ENCODE peak calls at places on chromosomes 13 and 19, in five cellular contexts. One of them, this sample, is unnamed.

GRCh38 chr19:16244091-16244490 is 46.4 kb downstream of the AP1M1 start:
- DNase-seq in SK-N-SH: no peak
- DNase-seq in GM12878: no peak
- DNase-seq in A549: no peak
- DNase-seq in K562: no peak
- DNase-seq in this sample: no peak

GRCh38 chr13:93375491-93375890 is 148.9 kb downstream of the GPC6 start:
- DNase-seq in GM12878: no peak
- DNase-seq in K562: no peak
- DNase-seq in SK-N-SH: no peak
- DNase-seq in A549: no peak
- DNase-seq in this sample: no peak

GRCh38 chr19:2771786-2772674 is 11.0 kb downstream of the SGTA start:
- DNase-seq in K562: no peak
- DNase-seq in A549: no peak
- DNase-seq in GM12878: no peak
- DNase-seq in SK-N-SH: no peak
- DNase-seq in this sample: no peak

GRCh38 chr13:90675129-90675528 is 672.4 kb upstream of the MIR17HG start:
- DNase-seq in SK-N-SH: peak; percentile 11
- DNase-seq in GM12878: no peak
- DNase-seq in A549: no peak
- DNase-seq in K562: no peak
- DNase-seq in this sample: no peak

GRCh38 chr19:17244618-17245534 is 843 bp downstream of the NR2F6 start:
- DNase-seq in K562: no peak
- DNase-seq in A549: no peak
- DNase-seq in GM12878: no peak
- DNase-seq in SK-N-SH: peak; percentile 55
- DNase-seq in this sample: no peak

GRCh38 chr19:16420781-16421386 is 50.9 kb downstream of the EPS15L1 start:
- DNase-seq in A549: no peak
- DNase-seq in SK-N-SH: peak; percentile 72
- DNase-seq in K562: no peak
- DNase-seq in GM12878: no peak
- DNase-seq in this sample: no peak

GRCh38 chr19:38538386-38538785 is 79.4 kb downstream of the MAP4K1 start:
- DNase-seq in SK-N-SH: no peak
- DNase-seq in K562: no peak
- DNase-seq in A549: no peak
- DNase-seq in GM12878: no peak
- DNase-seq in this sample: no peak

GRCh38 chr13:114339779-114340534 is 25.7 kb downstream of the CHAMP1 start:
- DNase-seq in GM12878: no peak
- DNase-seq in A549: peak; percentile 32
- DNase-seq in K562: no peak
- DNase-seq in SK-N-SH: peak; percentile 70
- DNase-seq in this sample: peak; percentile 22

GRCh38 chr13:30569901-30570576 is 47.7 kb upstream of the USPL1 start:
- DNase-seq in SK-N-SH: no peak
- DNase-seq in A549: peak; percentile 13
- DNase-seq in K562: no peak
- DNase-seq in GM12878: no peak
- DNase-seq in this sample: peak; percentile 52

GRCh38 chr19:49470615-49470978 is 3.4 kb upstream of the FLT3LG start:
- DNase-seq in GM12878: no peak
- DNase-seq in SK-N-SH: no peak
- DNase-seq in A549: no peak
- DNase-seq in K562: no peak
- DNase-seq in this sample: no peak

GRCh38 chr19:52923782-52924593 is 760 bp upstream of the ZNF888 start:
- DNase-seq in A549: no peak
- DNase-seq in SK-N-SH: no peak
- DNase-seq in K562: peak; percentile 37
- DNase-seq in GM12878: no peak
- DNase-seq in this sample: peak; percentile 39

GRCh38 chr13:53743906-53744305 is 715.3 kb downstream of the OLFM4 start:
- DNase-seq in SK-N-SH: no peak
- DNase-seq in A549: no peak
- DNase-seq in GM12878: no peak
- DNase-seq in K562: no peak
- DNase-seq in this sample: no peak

GRCh38 chr13:93118081-93118615 is 108.5 kb upstream of the GPC6 start:
- DNase-seq in SK-N-SH: no peak
- DNase-seq in K562: no peak
- DNase-seq in GM12878: no peak
- DNase-seq in A549: no peak
- DNase-seq in this sample: no peak

GRCh38 chr13:37869756-37870488 is at the start of gene TRPC4:
- DNase-seq in A549: peak; percentile 1
- DNase-seq in K562: peak; percentile 6
- DNase-seq in GM12878: no peak
- DNase-seq in SK-N-SH: peak; percentile 33
- DNase-seq in this sample: peak; percentile 12

GRCh38 chr19:46815833-46816627 is 27.6 kb upstream of the SLC1A5 start:
- DNase-seq in A549: no peak
- DNase-seq in GM12878: no peak
- DNase-seq in K562: no peak
- DNase-seq in SK-N-SH: no peak
- DNase-seq in this sample: peak; percentile 67

GRCh38 chr13:73179906-73180305 is 121.1 kb downstream of the KLF5 start:
- DNase-seq in GM12878: no peak
- DNase-seq in SK-N-SH: no peak
- DNase-seq in K562: no peak
- DNase-seq in A549: no peak
- DNase-seq in this sample: no peak

GRCh38 chr13:73451120-73452029 is 392.6 kb downstream of the KLF5 start:
- DNase-seq in SK-N-SH: no peak
- DNase-seq in K562: no peak
- DNase-seq in GM12878: no peak
- DNase-seq in A549: no peak
- DNase-seq in this sample: peak; percentile 62

GRCh38 chr13:36362251-36362650 is 16.1 kb upstream of the SPART start:
- DNase-seq in SK-N-SH: no peak
- DNase-seq in A549: no peak
- DNase-seq in GM12878: no peak
- DNase-seq in K562: no peak
- DNase-seq in this sample: no peak

GRCh38 chr19:49436381-49437017 is 4.8 kb downstream of the SLC17A7 start:
- DNase-seq in SK-N-SH: peak; percentile 84
- DNase-seq in A549: no peak
- DNase-seq in K562: peak; percentile 87
- DNase-seq in GM12878: no peak
- DNase-seq in this sample: no peak

GRCh38 chr19:18709546-18709945 is 26.1 kb downstream of the CRTC1 start:
- DNase-seq in SK-N-SH: peak; percentile 33
- DNase-seq in K562: no peak
- DNase-seq in GM12878: no peak
- DNase-seq in A549: no peak
- DNase-seq in this sample: no peak

GRCh38 chr19:52370341-52370710 is 603 bp downstream of the ZNF880 start:
- DNase-seq in K562: no peak
- DNase-seq in GM12878: no peak
- DNase-seq in SK-N-SH: no peak
- DNase-seq in A549: no peak
- DNase-seq in this sample: no peak

GRCh38 chr13:112849500-112849899 is 119.5 kb upstream of the MCF2L start:
- DNase-seq in GM12878: no peak
- DNase-seq in SK-N-SH: peak; percentile 49
- DNase-seq in A549: no peak
- DNase-seq in K562: no peak
- DNase-seq in this sample: peak; percentile 26

GRCh38 chr19:29111581-29111980 is 101.4 kb downstream of the UQCRFS1 start:
- DNase-seq in SK-N-SH: no peak
- DNase-seq in K562: no peak
- DNase-seq in A549: no peak
- DNase-seq in GM12878: no peak
- DNase-seq in this sample: no peak

GRCh38 chr19:23055946-23056345 is 53.0 kb upstream of the ZNF728 start:
- DNase-seq in GM12878: no peak
- DNase-seq in K562: no peak
- DNase-seq in A549: no peak
- DNase-seq in SK-N-SH: no peak
- DNase-seq in this sample: no peak

GRCh38 chr19:40397568-40397906 is 7.6 kb upstream of the HIPK4 start:
- DNase-seq in A549: no peak
- DNase-seq in K562: no peak
- DNase-seq in GM12878: no peak
- DNase-seq in SK-N-SH: no peak
- DNase-seq in this sample: no peak

GRCh38 chr13:51101636-51102218 is 9.3 kb downstream of the C13orf42 start:
- DNase-seq in SK-N-SH: no peak
- DNase-seq in GM12878: no peak
- DNase-seq in K562: no peak
- DNase-seq in A549: no peak
- DNase-seq in this sample: no peak

GRCh38 chr19:14949876-14950275 is 8.6 kb downstream of the OR7C2 start:
- DNase-seq in SK-N-SH: no peak
- DNase-seq in K562: no peak
- DNase-seq in A549: no peak
- DNase-seq in GM12878: no peak
- DNase-seq in this sample: no peak

DNA sequence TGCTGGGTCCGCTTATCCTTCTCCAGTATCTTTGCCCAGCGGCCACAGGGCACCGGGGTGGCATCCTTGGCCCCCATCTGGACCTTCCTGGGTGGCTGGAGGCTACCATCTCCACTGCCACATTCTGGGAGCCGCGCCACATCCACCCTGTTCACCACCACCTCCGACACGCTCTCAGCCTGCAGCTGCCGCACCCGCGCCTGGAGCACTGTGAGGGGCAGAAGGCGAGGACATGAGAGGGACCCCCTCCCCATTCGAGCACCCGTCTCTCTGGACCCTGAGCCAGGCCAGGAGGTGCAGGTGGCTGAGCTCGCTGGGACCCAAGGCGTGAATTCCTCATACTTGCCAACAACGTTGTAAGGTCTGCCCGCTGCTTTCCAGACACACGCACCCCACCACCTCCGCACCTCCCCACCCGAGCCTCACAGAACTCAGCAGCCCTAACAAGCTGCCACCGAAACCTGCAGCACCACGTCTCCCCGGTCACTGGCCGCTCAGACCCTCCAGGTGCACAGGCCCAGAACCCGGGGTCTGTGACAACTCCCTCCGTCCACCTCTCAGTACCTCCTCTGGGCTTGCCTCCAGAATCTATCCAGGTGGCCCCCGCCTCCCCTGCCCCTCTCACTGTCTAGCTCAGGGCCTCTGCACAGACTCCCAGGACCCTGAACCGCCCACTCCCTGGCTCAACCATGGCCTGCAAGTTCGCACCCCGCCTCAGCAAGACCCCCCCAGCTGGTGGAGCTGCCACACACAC is 3.2 kb downstream of the POLRMT start:
- DNase-seq in K562: no peak
- DNase-seq in A549: no peak
- DNase-seq in GM12878: no peak
- DNase-seq in SK-N-SH: no peak
- DNase-seq in this sample: no peak
- TF ChIP-seq CTCF in K562: no peak
- TF ChIP-seq CTCF in A549: no peak
- TF ChIP-seq CTCF in GM12878: no peak
- TF ChIP-seq CTCF in SK-N-SH: no peak
- TF ChIP-seq CTCF in this sample: no peak

GRCh38 chr13:82772802-82773201 is 1109.5 kb downstream of the SLITRK1 start:
- DNase-seq in SK-N-SH: no peak
- DNase-seq in GM12878: no peak
- DNase-seq in A549: no peak
- DNase-seq in K562: no peak
- DNase-seq in this sample: no peak
- TF ChIP-seq REST in SK-N-SH: no peak
- TF ChIP-seq REST in GM12878: no peak
- TF ChIP-seq REST in A549: no peak
- TF ChIP-seq REST in K562: no peak
- TF ChIP-seq REST in this sample: no peak

GRCh38 chr19:11769995-11770394 is 3.2 kb downstream of the ZNF441 start:
- DNase-seq in A549: no peak
- DNase-seq in GM12878: no peak
- DNase-seq in K562: no peak
- DNase-seq in SK-N-SH: no peak
- DNase-seq in this sample: no peak

GRCh38 chr19:11763611-11764010 is 3.2 kb upstream of the ZNF441 start:
- DNase-seq in A549: no peak
- DNase-seq in K562: no peak
- DNase-seq in SK-N-SH: no peak
- DNase-seq in GM12878: no peak
- DNase-seq in this sample: no peak

GRCh38 chr19:11767633-11768133 is 883 bp downstream of the ZNF441 start:
- DNase-seq in A549: no peak
- DNase-seq in K562: peak; percentile 35
- DNase-seq in GM12878: peak; percentile 31
- DNase-seq in SK-N-SH: peak; percentile 57
- DNase-seq in this sample: peak; percentile 72

GRCh38 chr19:11763117-11763516 is 3.7 kb upstream of the ZNF441 start:
- DNase-seq in K562: no peak
- DNase-seq in SK-N-SH: no peak
- DNase-seq in A549: no peak
- DNase-seq in GM12878: no peak
- DNase-seq in this sample: no peak

DNA sequence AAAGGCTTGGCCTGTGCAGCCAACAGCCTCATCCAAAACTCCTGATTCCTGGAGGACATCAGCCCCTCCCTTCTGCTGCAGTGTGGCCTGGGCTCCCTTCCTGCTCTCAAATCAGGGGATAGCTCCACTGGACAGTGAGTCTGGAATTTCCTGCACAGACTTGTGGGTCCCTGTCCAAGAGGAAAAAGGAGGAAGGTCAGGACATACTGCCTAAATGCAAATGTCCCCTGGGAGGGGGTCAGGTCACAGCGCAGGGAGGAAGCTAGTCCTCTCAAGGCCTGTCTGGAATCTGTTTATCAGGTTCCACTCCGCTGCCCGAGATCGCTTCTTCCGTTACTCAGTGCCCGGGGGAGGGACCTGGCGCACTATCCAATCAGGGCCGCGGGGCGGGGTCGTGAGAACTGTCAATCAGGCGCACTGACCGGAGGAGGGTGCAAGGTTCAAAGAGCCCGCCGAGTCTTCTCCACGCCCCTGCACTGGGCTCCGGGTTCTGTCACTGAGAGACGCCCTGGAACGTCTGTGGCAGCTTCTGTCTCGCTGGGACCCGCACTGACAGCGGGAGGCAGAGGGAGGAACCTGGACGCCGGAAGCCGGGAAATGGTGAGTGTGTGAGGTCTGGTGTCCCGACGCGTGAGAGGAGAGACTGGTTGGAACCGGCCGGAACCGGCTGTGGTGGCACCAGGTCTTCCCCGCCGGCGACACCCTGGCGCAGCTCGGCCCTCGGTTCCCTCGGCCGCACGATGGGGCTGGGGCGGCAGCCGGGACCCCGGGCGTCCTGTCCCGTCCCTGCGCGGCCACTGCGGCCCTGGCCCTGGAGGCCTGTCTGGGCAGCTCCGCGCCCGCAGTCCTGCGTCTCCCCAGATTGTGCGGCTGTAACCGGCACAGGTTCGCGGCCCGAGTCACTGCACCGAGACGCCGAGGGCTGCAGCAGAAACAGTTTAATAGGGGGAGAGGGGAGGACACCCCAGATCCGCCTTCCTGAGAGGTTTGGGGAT is at the start of gene ZNF441:
- DNase-seq in K562: peak; percentile 96
- DNase-seq in SK-N-SH: peak; percentile 96
- DNase-seq in GM12878: peak; percentile 83
- DNase-seq in A549: no peak
- DNase-seq in this sample: peak; percentile 94
- TF ChIP-seq EP300 in K562: peak; percentile 26
- TF ChIP-seq EP300 in SK-N-SH: no peak
- TF ChIP-seq EP300 in GM12878: no peak
- TF ChIP-seq EP300 in A549: no peak
- TF ChIP-seq EP300 in this sample: no peak

GRCh38 chr13:110644892-110645521 is 29.7 kb downstream of the NAXD start:
- DNase-seq in GM12878: no peak
- DNase-seq in A549: no peak
- DNase-seq in SK-N-SH: peak; percentile 46
- DNase-seq in K562: no peak
- DNase-seq in this sample: no peak
- TF ChIP-seq CTCF in GM12878: peak; percentile 54
- TF ChIP-seq CTCF in A549: no peak
- TF ChIP-seq CTCF in SK-N-SH: no peak
- TF ChIP-seq CTCF in K562: no peak
- TF ChIP-seq CTCF in this sample: peak; percentile 37